ENCODE peak calls at places on chromosomes 11 and 22, in five cellular contexts. V is SK-N-SH, C is GM12891, E is K562, X is GM12878. W is an unnamed sample.
A peak's percentile ranks its signal among the peaks of the same experiment; 100 is the strongest.

GRCh38 chr22:47842119-47842518 is 1079.7 kb downstream of the TBC1D22A start:
- DNase-seq in E (no peak), C (no peak), X (no peak), V (no peak), W (no peak)

GRCh38 chr11:82859746-82860145 is 40.5 kb downstream of the PRCP start:
- DNase-seq in X (no peak), E (no peak), C (no peak), V (no peak), W (no peak)

GRCh38 chr11:82776377-82776776 is 42.7 kb upstream of the FAM181B start:
- DNase-seq in E (no peak), C (no peak), V (no peak), X (no peak), W (no peak)

GRCh38 chr11:77411238-77411637 is 62.7 kb downstream of the PAK1 start:
- DNase-seq in V (no peak), C (no peak), E (no peak), X (no peak), W (peak; percentile 27)

GRCh38 chr11:73205666-73206343 is 12.3 kb upstream of the P2RY2 start:
- DNase-seq in E (no peak), X (no peak), C (no peak), V (no peak), W (no peak)

GRCh38 chr11:27471588-27472397 is 797 bp downstream of the LGR4 start:
- DNase-seq in V (peak; percentile 81), X (no peak), E (peak; percentile 77), C (no peak), W (peak; percentile 27)

GRCh38 chr11:37040921-37041320 is 442.9 kb upstream of the RAG2 start:
- DNase-seq in C (no peak), E (no peak), X (no peak), V (no peak), W (no peak)

GRCh38 chr22:31278643-31279326 is 13.5 kb downstream of the PIK3IP1 start:
- DNase-seq in X (no peak), E (no peak), V (no peak), C (no peak), W (no peak)

GRCh38 chr22:33126881-33127280 is 68.7 kb upstream of the SYN3 start:
- DNase-seq in C (no peak), X (no peak), V (peak; percentile 52), E (no peak), W (no peak)

GRCh38 chr22:25404556-25404922 is 159.9 kb upstream of the GRK3 start:
- DNase-seq in E (peak; percentile 51), C (no peak), V (peak; percentile 69), X (no peak), W (no peak)

GRCh38 chr11:65214212-65214845 is 32.6 kb downstream of the CAPN1 start:
- DNase-seq in X (no peak), V (no peak), C (no peak), E (no peak), W (no peak)

GRCh38 chr22:50710886-50711285 is 27.1 kb upstream of the ACR start:
- DNase-seq in E (no peak), C (no peak), V (no peak), X (no peak), W (no peak)

GRCh38 chr11:128342511-128343133 is 244.7 kb downstream of the ETS1 start:
- DNase-seq in C (peak; percentile 32), V (no peak), X (peak; percentile 39), E (no peak), W (peak; percentile 25)

GRCh38 chr11:71193431-71193830 is 58.9 kb downstream of the SHANK2 start:
- DNase-seq in C (no peak), E (no peak), X (no peak), V (no peak), W (no peak)

GRCh38 chr22:20530368-20531153 is 23.2 kb downstream of the MED15 start:
- DNase-seq in C (no peak), V (no peak), X (no peak), E (no peak), W (no peak)

GRCh38 chr22:49012695-49013094 is 815.0 kb downstream of the BRD1 start:
- DNase-seq in X (no peak), V (peak; percentile 30), E (no peak), C (no peak), W (no peak)

GRCh38 chr11:99268895-99269294 is 248.1 kb downstream of the CNTN5 start:
- DNase-seq in X (no peak), E (no peak), C (no peak), V (no peak), W (no peak)

GRCh38 chr11:102256251-102256650 is 61.0 kb upstream of the BIRC3 start:
- DNase-seq in C (no peak), X (no peak), E (no peak), V (no peak), W (no peak)

GRCh38 chr11:40204228-40204627 is 1255.2 kb downstream of the LRRC4C start:
- DNase-seq in C (no peak), V (no peak), X (no peak), E (no peak), W (no peak)

GRCh38 chr11:120482149-120482548 is 29.4 kb upstream of the GRIK4 start:
- DNase-seq in C (no peak), E (no peak), X (no peak), V (no peak), W (no peak)

GRCh38 chr11:72228844-72229231 is 4.3 kb downstream of the INPPL1 start:
- DNase-seq in E (no peak), X (no peak), C (no peak), V (no peak), W (no peak)

GRCh38 chr22:49533886-49534285 is 293.8 kb downstream of the BRD1 start:
- DNase-seq in V (no peak), C (no peak), E (no peak), X (no peak), W (no peak)

GRCh38 chr11:129109701-129110100 is 82.4 kb downstream of the ARHGAP32 start:
- DNase-seq in X (no peak), E (no peak), C (no peak), V (no peak), W (no peak)

GRCh38 chr11:75273989-75274391 is 33.4 kb downstream of the TPBGL start:
- DNase-seq in E (no peak), X (no peak), V (no peak), C (no peak), W (no peak)

GRCh38 chr11:66011239-66011784 is 496 bp upstream of the CST6 start:
- DNase-seq in E (no peak), X (no peak), C (no peak), V (no peak), W (no peak)

GRCh38 chr11:1203505-1204271 is 19.2 kb upstream of the MUC5B start:
- DNase-seq in V (peak; percentile 37), E (no peak), X (no peak), C (no peak), W (peak; percentile 17)

GRCh38 chr22:16925407-16925966 is 82.5 kb downstream of the GAB4 start:
- DNase-seq in E (no peak), V (no peak), C (no peak), X (no peak), W (no peak)

GRCh38 chr11:50037282-50037681 is 4.6 kb downstream of the OR4C45 start:
- DNase-seq in X (no peak), C (no peak), E (no peak), V (no peak), W (no peak)

GRCh38 chr11:108966978-108967377 is 302.1 kb downstream of the DDX10 start:
- DNase-seq in E (no peak), X (no peak), C (no peak), V (no peak), W (no peak)

GRCh38 chr11:22510741-22511140 is 114.9 kb downstream of the FANCF start:
- DNase-seq in X (no peak), E (no peak), V (no peak), C (no peak), W (no peak)

GRCh38 chr11:34564406-34564805 is 50.8 kb upstream of the ELF5 start:
- DNase-seq in V (no peak), X (no peak), E (no peak), C (no peak), W (no peak)

GRCh38 chr11:78574386-78575381 is at the start of gene NARS2:
- DNase-seq in X (peak; percentile 95), E (peak; percentile 99), V (peak; percentile 97), C (peak; percentile 73), W (peak; percentile 78)

DNA sequence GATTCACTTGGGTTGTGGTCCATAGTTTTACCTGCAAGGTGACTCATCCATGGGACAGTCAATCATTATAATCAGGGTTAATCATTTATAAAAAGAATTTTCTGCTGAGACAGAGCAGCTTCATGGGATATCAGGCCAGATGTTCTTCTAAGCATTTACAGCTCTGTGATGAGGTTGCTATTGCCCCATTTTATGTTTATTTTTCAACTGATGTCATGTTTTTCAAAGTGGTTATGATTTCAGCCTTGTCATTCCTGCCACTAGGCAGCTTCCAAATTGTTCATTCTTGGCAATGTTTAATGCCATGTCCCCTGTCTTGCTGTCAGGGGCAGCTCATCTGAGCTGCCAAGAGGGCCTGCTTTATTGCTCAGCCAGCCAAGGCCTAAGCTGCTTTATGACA is 35.9 kb upstream of the ZBED5 start:
- DNase-seq in V (no peak), E (no peak), C (no peak), X (no peak), W (no peak)
- TF ChIP-seq POLR2AphosphoS5 in V (no peak), E (no peak), C (no peak), X (no peak), W (no peak)

DNA sequence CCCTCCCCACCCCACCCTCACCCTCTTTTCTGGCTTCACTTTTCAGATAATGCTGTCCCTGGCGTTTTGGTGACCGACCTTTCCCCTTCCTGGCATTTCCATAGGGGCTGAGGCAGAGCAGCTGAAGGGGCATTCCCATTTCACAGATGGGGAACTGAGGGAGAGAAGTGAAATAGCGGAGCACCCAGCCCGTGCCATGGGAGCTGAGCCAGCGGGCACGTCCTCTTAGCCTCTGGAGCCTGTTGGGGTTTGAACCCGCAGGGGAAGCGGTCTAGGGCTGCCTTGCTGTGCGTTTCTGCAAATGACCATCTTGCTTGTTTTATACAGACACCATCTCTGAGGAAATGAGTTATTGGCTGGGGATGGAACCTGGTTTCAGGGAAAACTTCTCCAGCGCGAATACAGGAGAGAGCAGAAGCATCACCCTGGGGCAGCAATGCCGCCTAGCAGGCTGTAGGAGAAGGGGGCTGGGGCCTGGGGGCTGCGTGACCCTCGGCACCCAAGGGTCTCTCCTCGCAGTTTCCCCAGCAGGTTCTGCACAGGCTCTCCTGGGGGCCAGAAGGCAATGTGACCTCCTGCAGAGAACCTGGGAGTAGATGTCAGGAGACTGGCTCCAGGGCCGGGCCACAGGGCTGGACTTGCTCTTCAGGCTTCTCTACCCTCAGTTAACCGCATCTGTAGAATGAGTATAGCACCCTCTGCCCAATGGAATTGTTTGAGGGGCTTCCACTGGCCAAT is 1.5 kb downstream of the PTPRJ start:
- DNase-seq in E (no peak), V (peak; percentile 27), X (no peak), C (no peak), W (no peak)
- TF ChIP-seq TAF1 in E (no peak), V (no peak), X (no peak), C (no peak), W (no peak)

GRCh38 chr22:29152381-29153138 is 53.1 kb upstream of the EMID1 start:
- DNase-seq in E (peak; percentile 60), X (no peak), C (no peak), V (no peak), W (no peak)
- TF ChIP-seq POLR2AphosphoS5 in E (peak; percentile 97), X (no peak), C (no peak), V (no peak), W (no peak)

GRCh38 chr11:125978778-125979378 is 33.0 kb downstream of the VSIG10L2 start:
- DNase-seq in X (no peak), E (no peak), V (no peak), C (no peak), W (no peak)
- TF ChIP-seq TAF1 in X (no peak), E (no peak), V (no peak), C (no peak), W (no peak)

GRCh38 chr11:132131051-132131450 is 760.6 kb downstream of the NTM start:
- DNase-seq in X (no peak), E (no peak), C (no peak), V (no peak), W (no peak)
- TF ChIP-seq POLR2AphosphoS5 in X (no peak), E (no peak), C (no peak), V (no peak), W (no peak)